ENCODE peak calls at places on chromosomes 13 and 19, in seven cellular contexts. N, D, X, Y, A, F and O are unnamed samples.

GRCh38 chr19:347946-348861 is 3.6 kb upstream of the MIER2 start:
- DNase-seq in N (no peak), D (no peak), X (no peak), Y (no peak), A (no peak), F (no peak), O (no peak)

GRCh38 chr13:20387006-20387405 is 138.7 kb downstream of the CRYL1 start:
- DNase-seq in N (no peak), D (no peak), X (no peak), Y (no peak), A (no peak), F (no peak), O (no peak)

GRCh38 chr13:52809310-52809769 is 39.1 kb downstream of the PCDH8 start:
- DNase-seq in N (peak), D (no peak), X (peak), Y (peak), A (peak), F (peak), O (peak)

GRCh38 chr13:91100944-91101343 is 246.5 kb upstream of the MIR17HG start:
- DNase-seq in N (no peak), D (no peak), X (no peak), Y (no peak), A (no peak), F (no peak), O (no peak)

GRCh38 chr19:16899566-16900075 is 10.8 kb downstream of the F2RL3 start:
- DNase-seq in N (peak), D (no peak), X (no peak), Y (no peak), A (no peak), F (peak), O (no peak)

GRCh38 chr13:110379905-110380341 is 72.8 kb downstream of the COL4A2 start:
- DNase-seq in N (peak), D (no peak), X (no peak), Y (no peak), A (no peak), F (peak), O (no peak)

GRCh38 chr19:35304036-35304435 is 12.1 kb downstream of the MAG start:
- DNase-seq in N (no peak), D (no peak), X (no peak), Y (no peak), A (no peak), F (no peak), O (no peak)

GRCh38 chr19:47408156-47408938 is 11.0 kb downstream of the MEIS3 start:
- DNase-seq in N (no peak), D (no peak), X (no peak), Y (no peak), A (no peak), F (no peak), O (no peak)

GRCh38 chr13:42380420-42381164 is 108.6 kb downstream of the AKAP11 start:
- DNase-seq in N (no peak), D (no peak), X (no peak), Y (no peak), A (no peak), F (no peak), O (no peak)

GRCh38 chr19:35901854-35902661 is at the start of gene HCST:
- DNase-seq in N (peak), D (no peak), X (no peak), Y (no peak), A (no peak), F (no peak), O (no peak)

GRCh38 chr13:27406178-27406939 is 18.1 kb upstream of the GTF3A start:
- DNase-seq in N (peak), D (no peak), X (no peak), Y (peak), A (peak), F (peak), O (peak)

GRCh38 chr13:98650376-98651107 is 73.6 kb upstream of the STK24 start:
- DNase-seq in N (no peak), D (no peak), X (no peak), Y (no peak), A (no peak), F (no peak), O (no peak)

GRCh38 chr13:27853345-27853744 is 61.1 kb downstream of the GSX1 start:
- DNase-seq in N (no peak), D (no peak), X (no peak), Y (no peak), A (no peak), F (no peak), O (no peak)

GRCh38 chr13:97205465-97205864 is 16.7 kb upstream of the MBNL2 start:
- DNase-seq in N (no peak), D (no peak), X (no peak), Y (no peak), A (no peak), F (no peak), O (no peak)

GRCh38 chr13:95191821-95192220 is 109.4 kb downstream of the ABCC4 start:
- DNase-seq in N (peak), D (peak), X (peak), Y (peak), A (peak), F (peak), O (no peak)

GRCh38 chr19:55406869-55407624 is 541 bp downstream of the UBE2S start:
- DNase-seq in N (peak), D (no peak), X (no peak), Y (peak), A (no peak), F (peak), O (no peak)

GRCh38 chr19:4007836-4008539 is 452 bp downstream of the PIAS4 start:
- DNase-seq in N (no peak), D (no peak), X (no peak), Y (peak), A (no peak), F (peak), O (no peak)

GRCh38 chr13:29131881-29132668 is 311.9 kb downstream of the MTUS2 start:
- DNase-seq in N (no peak), D (no peak), X (no peak), Y (no peak), A (no peak), F (no peak), O (no peak)

GRCh38 chr19:14003279-14004051 is 2.7 kb downstream of the RFX1 start:
- DNase-seq in N (no peak), D (no peak), X (no peak), Y (no peak), A (no peak), F (no peak), O (no peak)

GRCh38 chr13:105127732-105128131 is 1407.7 kb downstream of the EFNB2 start:
- DNase-seq in N (no peak), D (no peak), X (no peak), Y (no peak), A (no peak), F (no peak), O (no peak)

GRCh38 chr19:1063030-1063908 is 3.7 kb upstream of the ARHGAP45 start:
- DNase-seq in N (no peak), D (no peak), X (no peak), Y (no peak), A (no peak), F (no peak), O (no peak)

GRCh38 chr13:80523134-80523533 is 182.2 kb upstream of the SPRY2 start:
- DNase-seq in N (no peak), D (no peak), X (no peak), Y (no peak), A (no peak), F (no peak), O (no peak)

GRCh38 chr13:34108396-34108795 is 290.4 kb downstream of the RFC3 start:
- DNase-seq in N (no peak), D (no peak), X (no peak), Y (no peak), A (no peak), F (peak), O (no peak)

GRCh38 chr13:63629591-63629990 is 2213.9 kb upstream of the PCDH20 start:
- DNase-seq in N (no peak), D (no peak), X (no peak), Y (peak), A (no peak), F (no peak), O (no peak)

GRCh38 chr13:42007844-42008243 is 40.6 kb upstream of the DGKH start:
- DNase-seq in N (peak), D (no peak), X (no peak), Y (no peak), A (no peak), F (peak), O (no peak)

GRCh38 chr19:6023085-6023682 is 45.2 kb upstream of the RANBP3 start:
- DNase-seq in N (peak), D (no peak), X (no peak), Y (no peak), A (no peak), F (peak), O (no peak)

GRCh38 chr19:30439271-30439750 is 67.1 kb downstream of the ZNF536 start:
- DNase-seq in N (no peak), D (no peak), X (no peak), Y (no peak), A (no peak), F (no peak), O (no peak)

GRCh38 chr13:90493667-90494066 is 853.8 kb upstream of the MIR17HG start:
- DNase-seq in N (no peak), D (no peak), X (no peak), Y (no peak), A (no peak), F (no peak), O (no peak)

GRCh38 chr19:1076046-1076386 is 9.0 kb downstream of the ARHGAP45 start:
- DNase-seq in N (no peak), D (no peak), X (no peak), Y (no peak), A (no peak), F (no peak), O (no peak)